ENCODE peak calls at places on chromosomes 12 and 14, in five cellular contexts. E is PC-9, C is OCI-LY7, J is GM23338, S is HCT116. Q is an unnamed sample.
A peak's percentile ranks its signal among the peaks of the same experiment; 100 is the strongest.

GRCh38 chr12:49410833-49411232 is 43.6 kb downstream of the SPATS2 start:
- DNase-seq in E (no peak), C (no peak), J (no peak), S (no peak), Q (no peak)

GRCh38 chr12:106841471-106842302 is 67.2 kb downstream of the RIC8B start:
- DNase-seq in E (no peak), C (peak; percentile 62), J (peak; percentile 59), S (peak; percentile 31), Q (peak; percentile 68)

GRCh38 chr12:101612162-101612916 is 17.6 kb downstream of the MYBPC1 start:
- DNase-seq in E (no peak), C (no peak), J (no peak), S (no peak), Q (no peak)

GRCh38 chr14:98952595-98953325 is 319.2 kb downstream of the BCL11B start:
- DNase-seq in E (no peak), C (no peak), J (no peak), S (peak; percentile 23), Q (peak; percentile 89)

GRCh38 chr12:93113317-93114006 is 184.4 kb upstream of the EEA1 start:
- DNase-seq in E (no peak), C (no peak), J (no peak), S (no peak), Q (no peak)

GRCh38 chr12:84738481-84738972 is 174.1 kb downstream of the SLC6A15 start:
- DNase-seq in E (no peak), C (no peak), J (peak; percentile 67), S (no peak), Q (peak; percentile 62)

GRCh38 chr14:34222122-34222521 is 239.9 kb downstream of the SPTSSA start:
- DNase-seq in E (no peak), C (no peak), J (no peak), S (no peak), Q (no peak)

GRCh38 chr14:33332497-33332896 is 393.8 kb downstream of the NPAS3 start:
- DNase-seq in E (no peak), C (no peak), J (no peak), S (no peak), Q (no peak)

GRCh38 chr14:85731198-85731597 is 201.3 kb downstream of the FLRT2 start:
- DNase-seq in E (no peak), C (no peak), J (no peak), S (no peak), Q (peak; percentile 74)

GRCh38 chr12:6613776-6614512 is 6.8 kb upstream of the CHD4 start:
- DNase-seq in E (peak; percentile 91), C (peak; percentile 42), J (peak; percentile 95), S (peak; percentile 95), Q (peak; percentile 98)

GRCh38 chr14:75433631-75434556 is 6.1 kb downstream of the JDP2 start:
- DNase-seq in E (no peak), C (no peak), J (no peak), S (no peak), Q (no peak)
- H3K4me1 ChIP-seq in E (peaks cover 24% of the 10 kb centered on the region), C (peaks cover 87% of the 10 kb centered on the region), J (peaks cover 10% of the 10 kb centered on the region), S (peaks cover 9% of the 10 kb centered on the region), Q (peaks cover 22% of the 10 kb centered on the region)

GRCh38 chr14:75489480-75489837 is 32.8 kb upstream of the BATF start:
- DNase-seq in E (no peak), C (no peak), J (no peak), S (no peak), Q (no peak)
- H3K4me2 ChIP-seq in E (no peak overlapping the region), C (no peak overlapping the region), J (peak overlapping the region; percentile 36), S (no peak overlapping the region), Q (no peak overlapping the region)

GRCh38 chr12:117084405-117085317 is 14.6 kb downstream of the TESC start:
- DNase-seq in E (no peak), C (no peak), J (no peak), S (no peak), Q (no peak)
- H3K27ac ChIP-seq in E (no peak overlapping the region), C (no peak overlapping the region), J (no peak overlapping the region), S (no peak overlapping the region), Q (no peak overlapping the region)

DNA sequence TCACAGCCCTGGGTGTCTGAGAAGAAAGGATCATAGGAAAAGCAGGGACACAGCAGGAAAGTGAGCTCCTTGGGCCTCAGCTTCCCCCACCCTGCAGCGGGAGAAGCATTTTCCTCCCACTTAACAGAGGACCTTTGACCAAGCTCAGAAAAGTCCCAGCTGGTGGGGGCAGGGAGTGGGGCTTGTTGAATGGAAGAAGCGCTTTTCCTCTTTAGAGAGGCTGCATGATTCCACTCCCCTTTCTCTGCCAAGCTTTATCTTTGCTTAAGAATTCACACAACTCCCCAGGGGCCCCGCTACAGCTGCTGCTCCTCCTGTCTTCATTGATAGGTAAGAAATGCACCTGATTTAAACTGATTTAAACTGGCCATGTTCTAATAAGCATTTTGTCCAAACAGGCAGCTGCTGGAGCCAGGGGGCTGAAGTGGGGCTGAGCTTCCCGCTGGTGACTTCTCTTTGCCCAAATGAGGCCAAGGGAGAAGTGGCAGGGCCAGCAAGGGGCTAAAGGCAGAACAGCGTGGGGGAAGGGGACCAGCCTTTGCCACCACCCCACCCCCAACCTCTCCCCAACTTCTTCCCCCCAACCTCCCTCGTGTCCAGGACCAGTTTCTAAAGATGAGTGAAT is 1.7 kb upstream of the PAPLN start:
- DNase-seq in E (no peak), C (peak; percentile 31), J (peak; percentile 83), S (no peak), Q (peak; percentile 85)
- H3K4me1 ChIP-seq in E (peaks cover 4% of the 10 kb centered on the region), C (peaks cover 16% of the 10 kb centered on the region), J (peaks cover 59% of the 10 kb centered on the region), S (peaks cover 9% of the 10 kb centered on the region), Q (peaks cover 20% of the 10 kb centered on the region)

GRCh38 chr12:131738196-131738595 is 27.3 kb downstream of the SFSWAP start:
- DNase-seq in E (no peak), C (no peak), J (no peak), S (no peak), Q (no peak)

GRCh38 chr12:131737485-131737827 is 26.6 kb downstream of the SFSWAP start:
- DNase-seq in E (no peak), C (no peak), J (no peak), S (no peak), Q (no peak)

GRCh38 chr12:131735863-131736806 is 25.2 kb downstream of the SFSWAP start:
- DNase-seq in E (no peak), C (no peak), J (peak; percentile 21), S (no peak), Q (peak; percentile 58)

GRCh38 chr12:131735153-131735456 is 24.2 kb downstream of the SFSWAP start:
- DNase-seq in E (no peak), C (no peak), J (no peak), S (no peak), Q (no peak)

DNA sequence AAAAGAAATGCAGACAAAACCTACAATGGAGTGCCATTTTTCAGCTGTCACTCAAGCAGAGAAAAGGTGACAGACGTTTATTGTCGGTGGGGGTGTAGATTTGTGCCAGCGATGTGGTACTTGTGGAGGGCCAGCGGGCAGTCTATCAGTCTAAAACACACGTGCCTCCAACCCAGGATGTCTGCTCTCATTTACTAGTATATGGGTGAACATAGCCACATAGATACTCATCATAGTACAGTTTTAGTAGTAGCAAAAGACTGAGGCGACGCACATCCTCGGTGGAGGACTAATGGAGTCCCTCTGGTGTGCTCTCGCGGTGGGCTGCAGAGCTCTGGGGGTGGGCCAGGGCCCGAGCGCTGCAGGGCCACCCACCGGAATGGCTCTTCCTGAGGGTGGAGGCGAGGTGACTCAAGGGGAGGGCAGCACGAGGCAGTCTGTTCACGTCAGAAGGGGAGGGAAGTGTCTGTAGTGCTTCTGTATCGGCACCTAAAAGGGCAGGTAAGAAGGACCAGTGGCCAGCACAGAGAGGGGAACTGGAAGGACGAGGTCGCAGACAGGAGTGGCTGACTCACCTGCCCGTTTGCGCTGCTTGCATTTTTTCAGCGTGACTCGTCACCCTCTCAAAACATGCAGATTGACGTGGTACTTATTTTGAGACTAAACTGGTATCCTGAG is 26.1 kb downstream of the SFSWAP start:
- DNase-seq in E (peak; percentile 98), C (no peak), J (peak; percentile 40), S (peak; percentile 95), Q (peak; percentile 95)
- H3K4me2 ChIP-seq in E (peak overlapping the region; percentile 86), C (no peak overlapping the region), J (peak overlapping the region; percentile 3), S (peak overlapping the region; percentile 73), Q (peak overlapping the region; percentile 77)

GRCh38 chr14:104925941-104926609 is 1.4 kb downstream of the PLD4 start:
- DNase-seq in E (no peak), C (peak; percentile 14), J (no peak), S (no peak), Q (peak; percentile 66)

GRCh38 chr14:104925214-104925899 is 678 bp downstream of the PLD4 start:
- DNase-seq in E (no peak), C (no peak), J (no peak), S (no peak), Q (no peak)

GRCh38 chr14:104923596-104924420 is 871 bp upstream of the PLD4 start:
- DNase-seq in E (no peak), C (no peak), J (no peak), S (no peak), Q (peak; percentile 23)

GRCh38 chr14:104926619-104927431 is 2.1 kb downstream of the PLD4 start:
- DNase-seq in E (no peak), C (peak; percentile 91), J (peak; percentile 20), S (no peak), Q (peak; percentile 72)

GRCh38 chr14:104924421-104925213 is at the start of gene PLD4:
- DNase-seq in E (no peak), C (peak; percentile 53), J (no peak), S (no peak), Q (peak; percentile 70)
- H3K27ac ChIP-seq in E (no peak within 1 kb of the TSS), C (no peak within 1 kb of the TSS), J (no peak within 1 kb of the TSS), S (no peak within 1 kb of the TSS), Q (no peak within 1 kb of the TSS)

DNA sequence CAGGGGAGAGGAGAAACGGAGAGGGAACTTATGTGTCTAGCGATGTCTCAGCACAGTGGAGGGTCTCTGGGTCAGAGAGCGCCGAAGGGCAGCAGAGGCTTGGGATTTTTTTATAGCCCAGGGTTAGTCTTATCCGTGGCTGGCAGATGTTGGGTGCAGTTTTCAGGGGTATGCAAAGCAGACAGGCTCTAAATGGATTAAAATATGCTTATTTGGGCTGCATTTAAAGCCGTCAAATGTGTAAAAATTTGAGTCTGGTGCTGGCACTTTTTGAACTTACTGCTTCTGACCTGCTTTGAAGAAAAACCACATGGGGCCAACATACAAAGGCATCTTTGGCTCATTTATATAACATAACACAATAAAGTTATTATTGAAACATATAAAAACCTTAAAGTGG is 178.8 kb downstream of the ESR2 start:
- DNase-seq in E (no peak), C (no peak), J (no peak), S (no peak), Q (no peak)
- H3K4me1 ChIP-seq in E (peaks cover 5% of the 10 kb centered on the region), C (no peaks in the 10 kb centered on the region), J (peaks cover 2% of the 10 kb centered on the region), S (no peaks in the 10 kb centered on the region), Q (peaks cover 8% of the 10 kb centered on the region)

GRCh38 chr12:16587110-16587453 is 18.9 kb downstream of the LMO3 start:
- DNase-seq in E (no peak), C (no peak), J (no peak), S (no peak), Q (no peak)
- H3K4me2 ChIP-seq in E (no peak overlapping the region), C (no peak overlapping the region), J (no peak overlapping the region), S (no peak overlapping the region), Q (no peak overlapping the region)